ENCODE peak calls at places on chromosomes 11 and 22, in nine cellular contexts. D is A549, S is ovary, H is heart right ventricle, E is neural crest cell, X is HFFc6, U is cardiac fibroblast, B is pancreas, O is PC-3. J is an unnamed sample.

GRCh38 chr11:69727266-69727665 is 23.4 kb upstream of the FGF19 start:
- DNase-seq in D (no peak), U (no peak), O (no peak), H (no peak), X (no peak), B (no peak), E (no peak), S (no peak), J (no peak)

GRCh38 chr11:110433393-110434333 is 3.9 kb downstream of the FDX1 start:
- DNase-seq in U (peak; percentile 53), O (peak; percentile 58), B (no peak), D (no peak), E (no peak), H (no peak), S (no peak), X (no peak), J (peak; percentile 65)

GRCh38 chr22:35150163-35151107 is 84.5 kb downstream of the ISX start:
- DNase-seq in S (peak; percentile 42), O (peak; percentile 54), U (peak; percentile 57), H (peak; percentile 50), E (peak; percentile 87), D (peak; percentile 13), X (peak; percentile 26), B (peak; percentile 65), J (peak; percentile 13)

GRCh38 chr22:23908561-23909205 is 14.5 kb downstream of the MIF start:
- DNase-seq in E (no peak), O (no peak), H (no peak), D (no peak), S (no peak), X (no peak), U (no peak), B (no peak), J (no peak)

GRCh38 chr22:38133331-38133730 is 22.8 kb upstream of the BAIAP2L2 start:
- DNase-seq in D (no peak), O (no peak), E (no peak), S (peak; percentile 11), B (no peak), X (no peak), H (no peak), U (no peak), J (no peak)

GRCh38 chr11:12692238-12693074 is 18.2 kb downstream of the TEAD1 start:
- DNase-seq in X (peak; percentile 84), H (peak; percentile 94), O (peak; percentile 81), E (peak; percentile 55), S (peak; percentile 95), D (peak; percentile 75), U (peak; percentile 98), B (peak; percentile 90), J (peak; percentile 97)

GRCh38 chr22:23245799-23246136 is 65.5 kb downstream of the BCR start:
- DNase-seq in E (no peak), S (no peak), O (no peak), U (no peak), B (no peak), D (no peak), X (no peak), H (no peak), J (no peak)

GRCh38 chr11:12242071-12242672 is 131.8 kb downstream of the MICAL2 start:
- DNase-seq in H (no peak), X (no peak), E (no peak), S (no peak), B (peak; percentile 72), O (no peak), D (no peak), U (no peak), J (no peak)

GRCh38 chr11:109329716-109330115 is 92.3 kb upstream of the C11orf87 start:
- DNase-seq in S (no peak), B (no peak), D (no peak), U (no peak), H (no peak), O (no peak), E (no peak), X (no peak), J (no peak)

GRCh38 chr11:78109011-78109685 is 29.5 kb upstream of the NDUFC2 start:
- DNase-seq in H (no peak), D (no peak), X (no peak), E (no peak), S (no peak), B (no peak), O (no peak), U (no peak), J (no peak)

GRCh38 chr11:29171350-29171950 is 845.4 kb downstream of the KCNA4 start:
- DNase-seq in B (no peak), H (no peak), X (peak; percentile 19), S (no peak), E (no peak), D (no peak), U (no peak), O (no peak), J (peak; percentile 46)

GRCh38 chr11:43735931-43736330 is 55.4 kb downstream of the HSD17B12 start:
- DNase-seq in D (no peak), U (peak; percentile 47), H (no peak), O (peak; percentile 83), X (peak; percentile 52), E (no peak), S (no peak), B (no peak), J (peak; percentile 64)

GRCh38 chr11:63775221-63775620 is 6.6 kb upstream of the ZFTA start:
- DNase-seq in X (no peak), B (no peak), E (no peak), D (no peak), H (no peak), U (no peak), S (no peak), O (no peak), J (no peak)

GRCh38 chr11:8709777-8710176 is 27.2 kb downstream of the RPL27A start:
- DNase-seq in U (no peak), S (no peak), B (no peak), O (no peak), E (no peak), H (no peak), D (no peak), X (no peak), J (no peak)

GRCh38 chr11:76626921-76627391 is 43.6 kb downstream of the LRRC32 start:
- DNase-seq in B (no peak), O (peak; percentile 16), U (peak; percentile 46), E (no peak), D (no peak), H (no peak), X (peak; percentile 25), S (no peak), J (peak; percentile 75)

DNA sequence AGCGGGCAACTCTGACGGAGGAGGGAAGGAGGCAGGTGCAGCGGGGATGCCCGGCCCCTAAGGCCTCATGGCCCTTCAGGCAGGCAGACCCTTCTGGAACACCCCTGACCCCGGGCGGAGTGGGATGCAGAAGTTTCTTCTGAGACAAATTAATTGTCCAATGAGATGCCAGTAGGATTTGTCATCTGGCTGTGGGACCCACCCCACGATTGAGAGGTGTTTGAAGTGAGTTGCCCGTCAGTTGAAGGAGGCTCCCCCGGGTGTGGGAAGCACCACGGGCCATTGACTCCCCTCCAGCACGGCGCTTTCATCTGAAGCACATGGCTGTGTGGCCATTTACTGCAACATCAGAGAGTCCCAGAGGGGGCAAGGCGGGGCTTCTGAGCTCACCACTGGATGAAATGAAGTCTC is 527.8 kb downstream of the BRD1 start:
- DNase-seq in U (no peak), H (no peak), D (no peak), X (no peak), S (no peak), B (no peak), O (no peak), E (no peak), J (no peak)
- TF ChIP-seq CTCF in U (no peak), H (no peak), D (no peak), X (no peak), S (no peak), B (no peak), O (no peak), E (no peak), J (no peak)

GRCh38 chr11:11157201-11157600 is 195.8 kb downstream of the CSNK2A3 start:
- DNase-seq in D (peak; percentile 41), S (no peak), E (peak; percentile 34), X (peak; percentile 21), H (peak; percentile 22), U (peak; percentile 39), O (peak; percentile 54), B (no peak), J (peak; percentile 5)
- TF ChIP-seq CTCF in D (peak; percentile 7), S (no peak), E (peak; percentile 60), X (peak; percentile 70), H (peak; percentile 33), U (peak; percentile 51), O (peak; percentile 65), B (no peak), J (peak; percentile 60)

GRCh38 chr11:45056529-45056928 is 89.9 kb upstream of the PRDM11 start:
- DNase-seq in E (no peak), D (no peak), S (no peak), X (no peak), H (no peak), O (no peak), U (no peak), B (no peak), J (no peak)

GRCh38 chr11:45051621-45052020 is 94.8 kb upstream of the PRDM11 start:
- DNase-seq in S (no peak), E (no peak), D (no peak), O (no peak), H (no peak), B (no peak), U (peak; percentile 22), X (no peak), J (no peak)

GRCh38 chr11:45053736-45054446 is 92.5 kb upstream of the PRDM11 start:
- DNase-seq in U (no peak), B (no peak), E (no peak), H (no peak), D (no peak), S (no peak), X (no peak), O (no peak), J (no peak)

GRCh38 chr11:45052361-45052760 is 94.1 kb upstream of the PRDM11 start:
- DNase-seq in U (peak; percentile 28), E (no peak), H (no peak), D (no peak), B (no peak), O (no peak), S (no peak), X (no peak), J (no peak)

DNA sequence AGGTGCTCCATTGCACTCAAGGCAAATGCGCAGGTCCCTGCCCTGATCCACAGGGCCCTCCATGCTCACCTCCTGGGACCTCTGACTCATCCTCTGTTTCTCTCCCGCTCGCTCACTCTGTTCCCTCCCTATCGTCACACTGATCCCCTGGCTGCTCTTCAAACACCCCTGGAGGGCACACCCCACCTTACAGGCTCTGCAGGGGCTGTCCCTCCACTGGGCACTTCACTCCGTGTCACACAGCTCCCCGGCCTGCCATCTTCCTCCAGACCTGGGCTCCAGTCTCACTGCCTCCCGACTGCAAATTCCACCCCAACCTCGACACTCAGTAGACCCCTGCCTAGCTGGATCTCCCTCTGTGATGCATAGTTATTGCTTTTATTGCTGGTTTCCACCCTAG is 91.5 kb upstream of the PRDM11 start:
- DNase-seq in H (no peak), D (no peak), B (no peak), X (no peak), U (no peak), S (no peak), O (no peak), E (no peak), J (no peak)
- TF ChIP-seq CTCF in H (no peak), D (no peak), B (no peak), X (no peak), U (no peak), S (no peak), O (no peak), E (no peak), J (no peak)

DNA sequence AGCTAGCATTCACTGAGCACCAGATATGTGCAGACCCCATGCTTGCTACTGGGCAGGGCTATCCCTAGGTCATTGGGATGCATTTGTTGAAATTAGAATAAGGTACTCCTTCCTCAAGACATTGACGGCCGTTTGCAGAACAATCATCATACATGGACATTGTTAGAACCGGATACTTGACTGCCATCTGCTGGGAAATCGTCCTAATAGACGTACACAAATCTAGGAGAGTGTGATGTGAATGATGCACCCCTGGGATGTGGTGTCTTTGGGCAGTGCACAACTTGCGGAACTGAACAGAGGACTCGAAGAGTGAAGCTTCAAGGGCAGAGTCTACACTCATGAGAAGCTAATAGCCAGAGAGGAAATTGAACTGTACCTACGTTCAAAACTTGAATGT is 35.9 kb downstream of the MYO18B start:
- DNase-seq in U (peak; percentile 62), E (peak; percentile 14), D (peak; percentile 47), X (peak; percentile 48), O (peak; percentile 54), S (no peak), B (no peak), H (no peak), J (peak; percentile 28)
- TF ChIP-seq CTCF in U (peak; percentile 46), E (peak; percentile 42), D (peak; percentile 43), X (peak; percentile 65), O (peak; percentile 41), S (no peak), B (no peak), H (peak; percentile 27), J (peak; percentile 31)